ENCODE peak calls at places on chromosomes 2 and 18, in eight cellular contexts. One of them, this sample, is unnamed.

GRCh38 chr18:46756559-46757201 is at the start of gene ST8SIA5:
- DNase-seq in choroid plexus epithelial cell: no peak
- DNase-seq in activated CD4-positive, alpha-beta T cell treated with anti-CD3 and anti-CD28 coated beads, Interleukin-2, amount 50 U/mL, for 1 hour: no peak
- DNase-seq in neural crest cell: peak; percentile 33
- DNase-seq in transverse colon: no peak
- DNase-seq in germinal center: peak; percentile 72
- DNase-seq in T-helper 1 cell: no peak
- DNase-seq in dermis microvascular lymphatic vessel endothelial cell: no peak
- DNase-seq in this sample: peak; percentile 20

GRCh38 chr2:60553992-60554648 is 666 bp upstream of the BCL11A start:
- DNase-seq in neural crest cell: no peak
- DNase-seq in choroid plexus epithelial cell: peak; percentile 30
- DNase-seq in transverse colon: peak; percentile 60
- DNase-seq in T-helper 1 cell: no peak
- DNase-seq in activated CD4-positive, alpha-beta T cell treated with anti-CD3 and anti-CD28 coated beads, Interleukin-2, amount 50 U/mL, for 1 hour: no peak
- DNase-seq in germinal center: no peak
- DNase-seq in dermis microvascular lymphatic vessel endothelial cell: peak; percentile 33
- DNase-seq in this sample: peak; percentile 83

GRCh38 chr18:9696112-9696511 is 12.0 kb upstream of the RAB31 start:
- DNase-seq in dermis microvascular lymphatic vessel endothelial cell: no peak
- DNase-seq in T-helper 1 cell: no peak
- DNase-seq in germinal center: no peak
- DNase-seq in neural crest cell: no peak
- DNase-seq in transverse colon: no peak
- DNase-seq in choroid plexus epithelial cell: peak; percentile 57
- DNase-seq in activated CD4-positive, alpha-beta T cell treated with anti-CD3 and anti-CD28 coated beads, Interleukin-2, amount 50 U/mL, for 1 hour: no peak
- DNase-seq in this sample: no peak

GRCh38 chr2:151357359-151357758 is at the start of gene TNFAIP6:
- DNase-seq in transverse colon: no peak
- DNase-seq in dermis microvascular lymphatic vessel endothelial cell: no peak
- DNase-seq in choroid plexus epithelial cell: peak; percentile 96
- DNase-seq in T-helper 1 cell: no peak
- DNase-seq in germinal center: no peak
- DNase-seq in activated CD4-positive, alpha-beta T cell treated with anti-CD3 and anti-CD28 coated beads, Interleukin-2, amount 50 U/mL, for 1 hour: no peak
- DNase-seq in neural crest cell: no peak
- DNase-seq in this sample: no peak

GRCh38 chr2:109154226-109154625 is 25.2 kb downstream of the SH3RF3 start:
- DNase-seq in T-helper 1 cell: no peak
- DNase-seq in germinal center: no peak
- DNase-seq in neural crest cell: no peak
- DNase-seq in transverse colon: no peak
- DNase-seq in dermis microvascular lymphatic vessel endothelial cell: no peak
- DNase-seq in choroid plexus epithelial cell: no peak
- DNase-seq in activated CD4-positive, alpha-beta T cell treated with anti-CD3 and anti-CD28 coated beads, Interleukin-2, amount 50 U/mL, for 1 hour: no peak
- DNase-seq in this sample: no peak

GRCh38 chr2:231765496-231765929 is 15.6 kb downstream of the PDE6D start:
- DNase-seq in T-helper 1 cell: no peak
- DNase-seq in germinal center: no peak
- DNase-seq in choroid plexus epithelial cell: no peak
- DNase-seq in dermis microvascular lymphatic vessel endothelial cell: no peak
- DNase-seq in transverse colon: no peak
- DNase-seq in neural crest cell: no peak
- DNase-seq in activated CD4-positive, alpha-beta T cell treated with anti-CD3 and anti-CD28 coated beads, Interleukin-2, amount 50 U/mL, for 1 hour: no peak
- DNase-seq in this sample: peak; percentile 9

GRCh38 chr18:8987250-8987649 is 115.2 kb upstream of the NDUFV2 start:
- DNase-seq in activated CD4-positive, alpha-beta T cell treated with anti-CD3 and anti-CD28 coated beads, Interleukin-2, amount 50 U/mL, for 1 hour: no peak
- DNase-seq in choroid plexus epithelial cell: no peak
- DNase-seq in neural crest cell: no peak
- DNase-seq in germinal center: no peak
- DNase-seq in transverse colon: no peak
- DNase-seq in dermis microvascular lymphatic vessel endothelial cell: peak; percentile 29
- DNase-seq in T-helper 1 cell: no peak
- DNase-seq in this sample: no peak

GRCh38 chr18:21241224-21242131 is 554 bp upstream of the GREB1L start:
- DNase-seq in activated CD4-positive, alpha-beta T cell treated with anti-CD3 and anti-CD28 coated beads, Interleukin-2, amount 50 U/mL, for 1 hour: no peak
- DNase-seq in transverse colon: peak; percentile 10
- DNase-seq in germinal center: no peak
- DNase-seq in choroid plexus epithelial cell: no peak
- DNase-seq in T-helper 1 cell: no peak
- DNase-seq in dermis microvascular lymphatic vessel endothelial cell: peak; percentile 12
- DNase-seq in neural crest cell: peak; percentile 45
- DNase-seq in this sample: no peak

GRCh38 chr2:43464546-43464945 is 131.3 kb downstream of the THADA start:
- DNase-seq in germinal center: no peak
- DNase-seq in neural crest cell: no peak
- DNase-seq in dermis microvascular lymphatic vessel endothelial cell: no peak
- DNase-seq in T-helper 1 cell: no peak
- DNase-seq in choroid plexus epithelial cell: peak; percentile 80
- DNase-seq in transverse colon: peak; percentile 13
- DNase-seq in activated CD4-positive, alpha-beta T cell treated with anti-CD3 and anti-CD28 coated beads, Interleukin-2, amount 50 U/mL, for 1 hour: no peak
- DNase-seq in this sample: no peak

GRCh38 chr2:118169359-118170005 is 81.2 kb downstream of the INSIG2 start:
- DNase-seq in T-helper 1 cell: no peak
- DNase-seq in activated CD4-positive, alpha-beta T cell treated with anti-CD3 and anti-CD28 coated beads, Interleukin-2, amount 50 U/mL, for 1 hour: no peak
- DNase-seq in transverse colon: no peak
- DNase-seq in dermis microvascular lymphatic vessel endothelial cell: no peak
- DNase-seq in neural crest cell: no peak
- DNase-seq in germinal center: no peak
- DNase-seq in choroid plexus epithelial cell: peak; percentile 9
- DNase-seq in this sample: no peak

GRCh38 chr18:35311506-35311905 is 21.5 kb upstream of the ZSCAN30 start:
- DNase-seq in choroid plexus epithelial cell: peak; percentile 36
- DNase-seq in transverse colon: no peak
- DNase-seq in dermis microvascular lymphatic vessel endothelial cell: peak; percentile 12
- DNase-seq in germinal center: no peak
- DNase-seq in neural crest cell: no peak
- DNase-seq in activated CD4-positive, alpha-beta T cell treated with anti-CD3 and anti-CD28 coated beads, Interleukin-2, amount 50 U/mL, for 1 hour: no peak
- DNase-seq in T-helper 1 cell: no peak
- DNase-seq in this sample: no peak

GRCh38 chr2:172288603-172289002 is 138.8 kb upstream of the ITGA6 start:
- DNase-seq in T-helper 1 cell: no peak
- DNase-seq in transverse colon: no peak
- DNase-seq in choroid plexus epithelial cell: no peak
- DNase-seq in dermis microvascular lymphatic vessel endothelial cell: peak; percentile 84
- DNase-seq in neural crest cell: no peak
- DNase-seq in activated CD4-positive, alpha-beta T cell treated with anti-CD3 and anti-CD28 coated beads, Interleukin-2, amount 50 U/mL, for 1 hour: peak; percentile 33
- DNase-seq in germinal center: no peak
- DNase-seq in this sample: no peak

GRCh38 chr18:2143666-2144065 is 427.6 kb downstream of the METTL4 start:
- DNase-seq in germinal center: no peak
- DNase-seq in dermis microvascular lymphatic vessel endothelial cell: no peak
- DNase-seq in T-helper 1 cell: no peak
- DNase-seq in transverse colon: no peak
- DNase-seq in neural crest cell: no peak
- DNase-seq in choroid plexus epithelial cell: peak; percentile 38
- DNase-seq in activated CD4-positive, alpha-beta T cell treated with anti-CD3 and anti-CD28 coated beads, Interleukin-2, amount 50 U/mL, for 1 hour: no peak
- DNase-seq in this sample: no peak

GRCh38 chr2:8684421-8684884 is 2.6 kb downstream of the ID2 start:
- DNase-seq in T-helper 1 cell: peak; percentile 31
- DNase-seq in activated CD4-positive, alpha-beta T cell treated with anti-CD3 and anti-CD28 coated beads, Interleukin-2, amount 50 U/mL, for 1 hour: peak; percentile 34
- DNase-seq in choroid plexus epithelial cell: peak; percentile 25
- DNase-seq in transverse colon: peak; percentile 49
- DNase-seq in germinal center: no peak
- DNase-seq in dermis microvascular lymphatic vessel endothelial cell: no peak
- DNase-seq in neural crest cell: no peak
- DNase-seq in this sample: no peak

GRCh38 chr2:147499785-147500184 is 345.0 kb upstream of the ACVR2A start:
- DNase-seq in transverse colon: no peak
- DNase-seq in dermis microvascular lymphatic vessel endothelial cell: no peak
- DNase-seq in T-helper 1 cell: no peak
- DNase-seq in activated CD4-positive, alpha-beta T cell treated with anti-CD3 and anti-CD28 coated beads, Interleukin-2, amount 50 U/mL, for 1 hour: no peak
- DNase-seq in germinal center: no peak
- DNase-seq in choroid plexus epithelial cell: no peak
- DNase-seq in neural crest cell: no peak
- DNase-seq in this sample: no peak

GRCh38 chr2:237980751-237981150 is 13.9 kb downstream of the UBE2F start:
- DNase-seq in choroid plexus epithelial cell: peak; percentile 45
- DNase-seq in germinal center: no peak
- DNase-seq in dermis microvascular lymphatic vessel endothelial cell: no peak
- DNase-seq in neural crest cell: no peak
- DNase-seq in activated CD4-positive, alpha-beta T cell treated with anti-CD3 and anti-CD28 coated beads, Interleukin-2, amount 50 U/mL, for 1 hour: no peak
- DNase-seq in transverse colon: no peak
- DNase-seq in T-helper 1 cell: no peak
- DNase-seq in this sample: no peak

GRCh38 chr2:240217431-240218301 is 77.2 kb upstream of the OTOS start:
- DNase-seq in choroid plexus epithelial cell: no peak
- DNase-seq in dermis microvascular lymphatic vessel endothelial cell: no peak
- DNase-seq in transverse colon: no peak
- DNase-seq in germinal center: no peak
- DNase-seq in T-helper 1 cell: no peak
- DNase-seq in activated CD4-positive, alpha-beta T cell treated with anti-CD3 and anti-CD28 coated beads, Interleukin-2, amount 50 U/mL, for 1 hour: no peak
- DNase-seq in neural crest cell: no peak
- DNase-seq in this sample: no peak

GRCh38 chr2:71460595-71461303 is 7.4 kb downstream of the DYSF start:
- DNase-seq in activated CD4-positive, alpha-beta T cell treated with anti-CD3 and anti-CD28 coated beads, Interleukin-2, amount 50 U/mL, for 1 hour: no peak
- DNase-seq in T-helper 1 cell: no peak
- DNase-seq in germinal center: peak; percentile 27
- DNase-seq in choroid plexus epithelial cell: peak; percentile 58
- DNase-seq in dermis microvascular lymphatic vessel endothelial cell: peak; percentile 87
- DNase-seq in transverse colon: no peak
- DNase-seq in neural crest cell: no peak
- DNase-seq in this sample: no peak

GRCh38 chr2:67974564-67975430 is 88.0 kb downstream of the C1D start:
- DNase-seq in neural crest cell: no peak
- DNase-seq in activated CD4-positive, alpha-beta T cell treated with anti-CD3 and anti-CD28 coated beads, Interleukin-2, amount 50 U/mL, for 1 hour: no peak
- DNase-seq in T-helper 1 cell: no peak
- DNase-seq in dermis microvascular lymphatic vessel endothelial cell: peak; percentile 44
- DNase-seq in choroid plexus epithelial cell: no peak
- DNase-seq in transverse colon: peak; percentile 14
- DNase-seq in germinal center: no peak
- DNase-seq in this sample: no peak

GRCh38 chr2:224574423-224575084 is 10.6 kb downstream of the CUL3 start:
- DNase-seq in dermis microvascular lymphatic vessel endothelial cell: no peak
- DNase-seq in T-helper 1 cell: no peak
- DNase-seq in neural crest cell: no peak
- DNase-seq in transverse colon: no peak
- DNase-seq in choroid plexus epithelial cell: no peak
- DNase-seq in activated CD4-positive, alpha-beta T cell treated with anti-CD3 and anti-CD28 coated beads, Interleukin-2, amount 50 U/mL, for 1 hour: no peak
- DNase-seq in germinal center: no peak
- DNase-seq in this sample: no peak

GRCh38 chr18:47075098-47075883 is 39.9 kb upstream of the ELOA2 start:
- DNase-seq in dermis microvascular lymphatic vessel endothelial cell: no peak
- DNase-seq in activated CD4-positive, alpha-beta T cell treated with anti-CD3 and anti-CD28 coated beads, Interleukin-2, amount 50 U/mL, for 1 hour: no peak
- DNase-seq in choroid plexus epithelial cell: peak; percentile 16
- DNase-seq in germinal center: no peak
- DNase-seq in transverse colon: peak; percentile 9
- DNase-seq in neural crest cell: no peak
- DNase-seq in T-helper 1 cell: no peak
- DNase-seq in this sample: peak; percentile 86

GRCh38 chr2:122255924-122256323 is 500.5 kb downstream of the TSN start:
- DNase-seq in transverse colon: no peak
- DNase-seq in T-helper 1 cell: no peak
- DNase-seq in dermis microvascular lymphatic vessel endothelial cell: peak; percentile 36
- DNase-seq in activated CD4-positive, alpha-beta T cell treated with anti-CD3 and anti-CD28 coated beads, Interleukin-2, amount 50 U/mL, for 1 hour: no peak
- DNase-seq in germinal center: no peak
- DNase-seq in neural crest cell: no peak
- DNase-seq in choroid plexus epithelial cell: peak; percentile 0
- DNase-seq in this sample: no peak

GRCh38 chr2:144996225-144996795 is 476.4 kb upstream of the ZEB2 start:
- DNase-seq in neural crest cell: no peak
- DNase-seq in activated CD4-positive, alpha-beta T cell treated with anti-CD3 and anti-CD28 coated beads, Interleukin-2, amount 50 U/mL, for 1 hour: no peak
- DNase-seq in dermis microvascular lymphatic vessel endothelial cell: peak; percentile 26
- DNase-seq in T-helper 1 cell: no peak
- DNase-seq in choroid plexus epithelial cell: peak; percentile 72
- DNase-seq in transverse colon: no peak
- DNase-seq in germinal center: no peak
- DNase-seq in this sample: no peak

GRCh38 chr2:83873110-83873509 is 586.0 kb downstream of the SUCLG1 start:
- DNase-seq in dermis microvascular lymphatic vessel endothelial cell: no peak
- DNase-seq in activated CD4-positive, alpha-beta T cell treated with anti-CD3 and anti-CD28 coated beads, Interleukin-2, amount 50 U/mL, for 1 hour: no peak
- DNase-seq in germinal center: no peak
- DNase-seq in choroid plexus epithelial cell: no peak
- DNase-seq in T-helper 1 cell: no peak
- DNase-seq in neural crest cell: no peak
- DNase-seq in transverse colon: no peak
- DNase-seq in this sample: no peak

GRCh38 chr2:168085801-168086361 is 161.5 kb downstream of the STK39 start:
- DNase-seq in transverse colon: no peak
- DNase-seq in germinal center: no peak
- DNase-seq in activated CD4-positive, alpha-beta T cell treated with anti-CD3 and anti-CD28 coated beads, Interleukin-2, amount 50 U/mL, for 1 hour: no peak
- DNase-seq in dermis microvascular lymphatic vessel endothelial cell: no peak
- DNase-seq in neural crest cell: no peak
- DNase-seq in choroid plexus epithelial cell: no peak
- DNase-seq in T-helper 1 cell: no peak
- DNase-seq in this sample: no peak

GRCh38 chr2:149921911-149922616 is 334.5 kb upstream of the MMADHC start:
- DNase-seq in T-helper 1 cell: no peak
- DNase-seq in dermis microvascular lymphatic vessel endothelial cell: no peak
- DNase-seq in activated CD4-positive, alpha-beta T cell treated with anti-CD3 and anti-CD28 coated beads, Interleukin-2, amount 50 U/mL, for 1 hour: no peak
- DNase-seq in transverse colon: no peak
- DNase-seq in neural crest cell: no peak
- DNase-seq in choroid plexus epithelial cell: no peak
- DNase-seq in germinal center: no peak
- DNase-seq in this sample: no peak

GRCh38 chr2:161273038-161273760 is 35.0 kb upstream of the PSMD14 start:
- DNase-seq in germinal center: peak; percentile 25
- DNase-seq in T-helper 1 cell: no peak
- DNase-seq in choroid plexus epithelial cell: peak; percentile 86
- DNase-seq in activated CD4-positive, alpha-beta T cell treated with anti-CD3 and anti-CD28 coated beads, Interleukin-2, amount 50 U/mL, for 1 hour: no peak
- DNase-seq in dermis microvascular lymphatic vessel endothelial cell: peak; percentile 72
- DNase-seq in transverse colon: no peak
- DNase-seq in neural crest cell: peak; percentile 31
- DNase-seq in this sample: peak; percentile 56

GRCh38 chr2:23073041-23073440 is 311.9 kb upstream of the KLHL29 start:
- DNase-seq in T-helper 1 cell: no peak
- DNase-seq in choroid plexus epithelial cell: no peak
- DNase-seq in activated CD4-positive, alpha-beta T cell treated with anti-CD3 and anti-CD28 coated beads, Interleukin-2, amount 50 U/mL, for 1 hour: no peak
- DNase-seq in germinal center: no peak
- DNase-seq in dermis microvascular lymphatic vessel endothelial cell: no peak
- DNase-seq in transverse colon: no peak
- DNase-seq in neural crest cell: no peak
- DNase-seq in this sample: no peak

GRCh38 chr2:241809383-241810303 is 650 bp downstream of the NEU4 start:
- DNase-seq in transverse colon: peak; percentile 8
- DNase-seq in activated CD4-positive, alpha-beta T cell treated with anti-CD3 and anti-CD28 coated beads, Interleukin-2, amount 50 U/mL, for 1 hour: no peak
- DNase-seq in T-helper 1 cell: no peak
- DNase-seq in choroid plexus epithelial cell: no peak
- DNase-seq in germinal center: no peak
- DNase-seq in dermis microvascular lymphatic vessel endothelial cell: no peak
- DNase-seq in neural crest cell: no peak
- DNase-seq in this sample: no peak

GRCh38 chr2:33978471-33978870 is 379.4 kb upstream of the FAM98A start:
- DNase-seq in choroid plexus epithelial cell: no peak
- DNase-seq in activated CD4-positive, alpha-beta T cell treated with anti-CD3 and anti-CD28 coated beads, Interleukin-2, amount 50 U/mL, for 1 hour: no peak
- DNase-seq in T-helper 1 cell: no peak
- DNase-seq in neural crest cell: no peak
- DNase-seq in transverse colon: no peak
- DNase-seq in germinal center: no peak
- DNase-seq in dermis microvascular lymphatic vessel endothelial cell: no peak
- DNase-seq in this sample: no peak

GRCh38 chr2:58042486-58042970 is 4.1 kb upstream of the VRK2 start:
- DNase-seq in T-helper 1 cell: no peak
- DNase-seq in transverse colon: no peak
- DNase-seq in neural crest cell: no peak
- DNase-seq in activated CD4-positive, alpha-beta T cell treated with anti-CD3 and anti-CD28 coated beads, Interleukin-2, amount 50 U/mL, for 1 hour: no peak
- DNase-seq in choroid plexus epithelial cell: peak; percentile 96
- DNase-seq in germinal center: no peak
- DNase-seq in dermis microvascular lymphatic vessel endothelial cell: peak; percentile 97
- DNase-seq in this sample: peak; percentile 76

GRCh38 chr2:218517434-218518206 is 50.5 kb downstream of the USP37 start:
- DNase-seq in neural crest cell: no peak
- DNase-seq in activated CD4-positive, alpha-beta T cell treated with anti-CD3 and anti-CD28 coated beads, Interleukin-2, amount 50 U/mL, for 1 hour: no peak
- DNase-seq in transverse colon: no peak
- DNase-seq in dermis microvascular lymphatic vessel endothelial cell: no peak
- DNase-seq in choroid plexus epithelial cell: no peak
- DNase-seq in germinal center: no peak
- DNase-seq in T-helper 1 cell: no peak
- DNase-seq in this sample: no peak

GRCh38 chr2:201402651-201403573 is 45.8 kb upstream of the FLACC1 start:
- DNase-seq in activated CD4-positive, alpha-beta T cell treated with anti-CD3 and anti-CD28 coated beads, Interleukin-2, amount 50 U/mL, for 1 hour: no peak
- DNase-seq in transverse colon: no peak
- DNase-seq in dermis microvascular lymphatic vessel endothelial cell: no peak
- DNase-seq in choroid plexus epithelial cell: peak; percentile 59
- DNase-seq in germinal center: no peak
- DNase-seq in T-helper 1 cell: no peak
- DNase-seq in neural crest cell: no peak
- DNase-seq in this sample: no peak

This sample was measured in NCI-H2227 treated with DMSO at 0.1 percent for 48 hours.